ENCODE peak calls at places on chromosomes 1 and 21, in four cellular contexts. R, X, V and H are unnamed samples. For H3K36me3, the result is how much of the 10 kb centered on the place peaks cover.

GRCh38 chr21:31158789-31159581 is 120.7 kb upstream of the KRTAP19-8 start:
- DNase-seq in V (peak), R (no peak), X (peak), H (no peak)

GRCh38 chr1:243924588-243925349 is 74.7 kb upstream of the AKT3 start:
- DNase-seq in V (peak), R (peak), X (no peak), H (no peak)

GRCh38 chr1:230867903-230868735 is at the start of gene C1orf198:
- DNase-seq in R (peak), V (peak), X (no peak), H (peak)

GRCh38 chr1:199687321-199687720 is 340.2 kb upstream of the NR5A2 start:
- DNase-seq in R (peak), V (peak), X (peak), H (no peak)

GRCh38 chr1:168822911-168823310 is 93.9 kb upstream of the DPT start:
- DNase-seq in R (no peak), V (no peak), X (no peak), H (no peak)

GRCh38 chr1:49298304-49298703 is 521.6 kb upstream of the BEND5 start:
- DNase-seq in R (no peak), V (peak), X (no peak), H (no peak)

GRCh38 chr1:116472431-116472961 is 98.3 kb downstream of the CD58 start:
- DNase-seq in X (peak), V (no peak), R (peak), H (no peak)

GRCh38 chr1:226006686-226007085 is 7.5 kb upstream of the SDE2 start:
- DNase-seq in X (no peak), V (no peak), R (no peak), H (no peak)

GRCh38 chr1:234000557-234001081 is 96.1 kb downstream of the SLC35F3 start:
- DNase-seq in R (no peak), V (peak), X (no peak), H (no peak)

GRCh38 chr1:50929376-50929958 is 30.6 kb downstream of the FAF1 start:
- DNase-seq in R (peak), V (peak), X (peak), H (peak)

GRCh38 chr1:20399606-20400180 is 86.3 kb downstream of the CAMK2N1 start:
- DNase-seq in X (no peak), V (no peak), R (no peak), H (no peak)

GRCh38 chr1:13661539-13661938 is 38.4 kb upstream of the PRDM2 start:
- DNase-seq in X (no peak), R (no peak), V (no peak), H (peak)

GRCh38 chr1:117638141-117638540 is 32.3 kb downstream of the TENT5C start:
- DNase-seq in V (no peak), R (no peak), X (no peak), H (no peak)
- TF ChIP-seq CTCF in V (no peak), R (no peak), X (no peak), H (no peak)

DNA sequence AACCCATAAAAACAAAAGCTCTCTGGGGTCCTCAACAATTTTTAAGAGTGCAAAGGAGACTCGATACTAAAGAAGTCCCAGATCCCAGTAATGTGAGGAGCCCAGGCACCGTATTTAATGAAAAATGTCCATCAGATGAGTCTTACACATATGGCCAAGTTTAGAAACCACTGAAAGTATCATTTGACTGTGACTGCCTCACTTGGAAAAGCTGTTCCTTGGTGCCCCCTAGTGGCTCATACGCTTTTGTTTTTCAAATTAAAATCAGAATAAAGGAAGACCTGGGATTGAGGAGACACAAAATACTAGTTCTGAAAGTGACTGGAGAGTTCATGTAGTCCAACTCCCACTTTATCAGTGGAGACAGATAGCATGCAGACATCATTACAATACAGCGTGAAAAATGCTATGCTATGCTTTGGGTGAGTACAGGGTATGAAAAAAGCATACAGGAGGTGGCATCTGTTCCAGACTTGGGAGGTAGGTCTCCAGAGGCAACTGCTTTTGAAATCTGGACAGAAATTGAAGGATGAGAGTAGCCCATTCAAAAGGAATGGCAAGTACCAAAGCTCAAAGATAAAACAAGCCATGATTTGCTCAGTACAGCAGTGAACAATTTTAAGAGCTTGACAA is 33.8 kb downstream of the GDAP2 start:
- DNase-seq in R (peak), X (peak), V (peak), H (peak)
- H3K36me3 ChIP-seq in R (under half), X (under half), V (under half), H (under half)

GRCh38 chr1:107817909-107818308 is 147.1 kb downstream of the VAV3 start:
- DNase-seq in V (no peak), R (no peak), X (no peak), H (no peak)

GRCh38 chr1:107820797-107821196 is 144.2 kb downstream of the VAV3 start:
- DNase-seq in R (peak), V (no peak), X (no peak), H (no peak)

DNA sequence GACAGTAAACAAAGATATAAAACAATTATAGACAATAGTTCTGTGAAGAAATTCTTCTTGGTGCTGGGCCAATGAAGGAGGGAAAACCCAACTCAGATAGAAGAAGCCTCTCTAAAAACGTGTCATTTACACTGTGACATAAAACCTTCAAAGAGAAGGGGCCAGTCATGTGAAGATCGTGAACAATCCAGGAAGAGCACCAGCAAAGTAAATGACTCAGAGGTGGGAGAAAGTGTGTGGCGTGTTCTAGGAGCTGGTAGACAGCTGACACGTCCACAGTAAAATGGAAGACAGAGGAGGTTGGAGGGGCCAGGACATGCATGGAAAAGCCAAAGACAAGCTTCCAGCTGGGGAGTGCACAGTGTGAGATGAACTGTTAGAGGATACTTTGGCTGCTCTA is 143.6 kb downstream of the VAV3 start:
- DNase-seq in R (no peak), X (no peak), V (no peak), H (no peak)
- H3K4me2 ChIP-seq in R (no peak), X (no peak), V (no peak), H (no peak)

DNA sequence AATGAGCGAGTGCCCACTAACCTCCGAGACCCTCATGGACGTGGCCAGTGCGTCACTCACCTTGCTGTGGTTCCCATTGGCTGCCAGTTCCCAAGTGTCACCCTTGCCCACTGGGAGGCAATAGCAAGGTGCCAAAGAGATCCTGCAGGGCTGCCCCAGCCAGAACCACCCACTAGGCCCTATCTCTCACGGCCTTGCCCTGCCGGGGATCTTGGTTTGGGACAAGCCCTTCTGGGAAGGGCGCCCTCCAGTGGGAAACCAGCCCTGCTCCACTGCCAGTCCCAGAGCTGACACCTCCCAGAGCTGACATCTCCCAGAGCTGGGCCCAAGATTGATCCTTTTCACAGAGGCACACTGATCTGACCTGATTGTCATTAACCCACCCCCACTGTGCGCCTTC is 2.1 kb upstream of the SELENON start:
- DNase-seq in R (no peak), V (peak), X (no peak), H (no peak)
- TF ChIP-seq CTCF in R (peak), V (peak), X (peak), H (peak)

GRCh38 chr1:32810358-32810757 is 6.8 kb downstream of the YARS1 start:
- DNase-seq in V (no peak), R (no peak), X (no peak), H (no peak)

GRCh38 chr1:32811265-32811664 is 5.9 kb downstream of the YARS1 start:
- DNase-seq in V (no peak), R (no peak), X (no peak), H (no peak)

GRCh38 chr1:32808580-32808979 is 8.6 kb downstream of the YARS1 start:
- DNase-seq in X (no peak), V (no peak), R (no peak), H (no peak)

GRCh38 chr1:32806910-32807523 is 10.1 kb downstream of the YARS1 start:
- DNase-seq in V (no peak), X (no peak), R (no peak), H (peak)

GRCh38 chr1:32806315-32806714 is 10.8 kb downstream of the YARS1 start:
- DNase-seq in X (no peak), R (no peak), V (no peak), H (no peak)
- H3K36me3 ChIP-seq in X (under half), R (under half), V (half or more), H (under half)